ENCODE peak calls at places on chromosomes 12 and 14, in seven cellular contexts. One of them, this sample, is unnamed.

GRCh38 chr14:56902413-56902812 is 92.1 kb upstream of the OTX2 start:
- DNase-seq in nephron progenitor cell: no peak
- DNase-seq in T-helper 1 cell: no peak
- DNase-seq in ELR: no peak
- DNase-seq in activated CD4-positive, alpha-beta T cell treated with anti-CD3 and anti-CD28 coated beads, Interleukin-2, amount 10 ng/mL, durations not matched to agents 7 days and 5 days: no peak
- DNase-seq in cerebellar cortex: no peak
- DNase-seq in GM20000: no peak
- DNase-seq in this sample: no peak

GRCh38 chr12:124497658-124498057 is 69.8 kb downstream of the NCOR2 start:
- DNase-seq in nephron progenitor cell: no peak
- DNase-seq in T-helper 1 cell: no peak
- DNase-seq in ELR: peak
- DNase-seq in activated CD4-positive, alpha-beta T cell treated with anti-CD3 and anti-CD28 coated beads, Interleukin-2, amount 10 ng/mL, durations not matched to agents 7 days and 5 days: no peak
- DNase-seq in cerebellar cortex: no peak
- DNase-seq in GM20000: peak
- DNase-seq in this sample: no peak

GRCh38 chr14:42421377-42422078 is 814.9 kb downstream of the LRFN5 start:
- DNase-seq in nephron progenitor cell: no peak
- DNase-seq in T-helper 1 cell: no peak
- DNase-seq in ELR: peak
- DNase-seq in activated CD4-positive, alpha-beta T cell treated with anti-CD3 and anti-CD28 coated beads, Interleukin-2, amount 10 ng/mL, durations not matched to agents 7 days and 5 days: no peak
- DNase-seq in cerebellar cortex: no peak
- DNase-seq in GM20000: no peak
- DNase-seq in this sample: no peak

GRCh38 chr12:1918875-1919236 is 404 bp upstream of the CACNA2D4 start:
- DNase-seq in nephron progenitor cell: peak
- DNase-seq in T-helper 1 cell: no peak
- DNase-seq in ELR: no peak
- DNase-seq in activated CD4-positive, alpha-beta T cell treated with anti-CD3 and anti-CD28 coated beads, Interleukin-2, amount 10 ng/mL, durations not matched to agents 7 days and 5 days: no peak
- DNase-seq in cerebellar cortex: no peak
- DNase-seq in GM20000: no peak
- DNase-seq in this sample: no peak

GRCh38 chr12:12387521-12387920 is 30.6 kb downstream of the BORCS5 start:
- DNase-seq in nephron progenitor cell: no peak
- DNase-seq in T-helper 1 cell: no peak
- DNase-seq in ELR: peak
- DNase-seq in activated CD4-positive, alpha-beta T cell treated with anti-CD3 and anti-CD28 coated beads, Interleukin-2, amount 10 ng/mL, durations not matched to agents 7 days and 5 days: no peak
- DNase-seq in cerebellar cortex: no peak
- DNase-seq in GM20000: no peak
- DNase-seq in this sample: no peak

GRCh38 chr14:84825481-84825880 is 704.5 kb upstream of the FLRT2 start:
- DNase-seq in nephron progenitor cell: no peak
- DNase-seq in T-helper 1 cell: no peak
- DNase-seq in ELR: peak
- DNase-seq in activated CD4-positive, alpha-beta T cell treated with anti-CD3 and anti-CD28 coated beads, Interleukin-2, amount 10 ng/mL, durations not matched to agents 7 days and 5 days: no peak
- DNase-seq in cerebellar cortex: no peak
- DNase-seq in GM20000: no peak
- DNase-seq in this sample: no peak

GRCh38 chr12:29316772-29317171 is 64.2 kb downstream of the ERGIC2 start:
- DNase-seq in nephron progenitor cell: no peak
- DNase-seq in T-helper 1 cell: no peak
- DNase-seq in ELR: peak
- DNase-seq in activated CD4-positive, alpha-beta T cell treated with anti-CD3 and anti-CD28 coated beads, Interleukin-2, amount 10 ng/mL, durations not matched to agents 7 days and 5 days: no peak
- DNase-seq in cerebellar cortex: peak
- DNase-seq in GM20000: no peak
- DNase-seq in this sample: no peak

GRCh38 chr12:50057000-50057841 is at the start of gene ASIC1:
- DNase-seq in nephron progenitor cell: peak
- DNase-seq in T-helper 1 cell: peak
- DNase-seq in ELR: peak
- DNase-seq in activated CD4-positive, alpha-beta T cell treated with anti-CD3 and anti-CD28 coated beads, Interleukin-2, amount 10 ng/mL, durations not matched to agents 7 days and 5 days: peak
- DNase-seq in cerebellar cortex: peak
- DNase-seq in GM20000: peak
- DNase-seq in this sample: peak

GRCh38 chr14:77043177-77043983 is 14.9 kb upstream of the IRF2BPL start:
- DNase-seq in nephron progenitor cell: no peak
- DNase-seq in T-helper 1 cell: no peak
- DNase-seq in ELR: peak
- DNase-seq in activated CD4-positive, alpha-beta T cell treated with anti-CD3 and anti-CD28 coated beads, Interleukin-2, amount 10 ng/mL, durations not matched to agents 7 days and 5 days: no peak
- DNase-seq in cerebellar cortex: no peak
- DNase-seq in GM20000: no peak
- DNase-seq in this sample: peak

GRCh38 chr12:53995311-53996187 is 4.4 kb upstream of the HOXC9 start:
- DNase-seq in nephron progenitor cell: peak
- DNase-seq in T-helper 1 cell: no peak
- DNase-seq in ELR: no peak
- DNase-seq in activated CD4-positive, alpha-beta T cell treated with anti-CD3 and anti-CD28 coated beads, Interleukin-2, amount 10 ng/mL, durations not matched to agents 7 days and 5 days: no peak
- DNase-seq in cerebellar cortex: peak
- DNase-seq in GM20000: no peak
- DNase-seq in this sample: peak

GRCh38 chr12:52063986-52064649 is 5.7 kb upstream of the ATG101 start:
- DNase-seq in nephron progenitor cell: no peak
- DNase-seq in T-helper 1 cell: no peak
- DNase-seq in ELR: peak
- DNase-seq in activated CD4-positive, alpha-beta T cell treated with anti-CD3 and anti-CD28 coated beads, Interleukin-2, amount 10 ng/mL, durations not matched to agents 7 days and 5 days: no peak
- DNase-seq in cerebellar cortex: no peak
- DNase-seq in GM20000: no peak
- DNase-seq in this sample: no peak

GRCh38 chr14:105094193-105094907 is 29.1 kb upstream of the GPR132 start:
- DNase-seq in nephron progenitor cell: peak
- DNase-seq in T-helper 1 cell: no peak
- DNase-seq in ELR: no peak
- DNase-seq in activated CD4-positive, alpha-beta T cell treated with anti-CD3 and anti-CD28 coated beads, Interleukin-2, amount 10 ng/mL, durations not matched to agents 7 days and 5 days: no peak
- DNase-seq in cerebellar cortex: no peak
- DNase-seq in GM20000: no peak
- DNase-seq in this sample: no peak

GRCh38 chr14:65062096-65063075 is 39.9 kb downstream of the MAX start:
- DNase-seq in nephron progenitor cell: no peak
- DNase-seq in T-helper 1 cell: no peak
- DNase-seq in ELR: peak
- DNase-seq in activated CD4-positive, alpha-beta T cell treated with anti-CD3 and anti-CD28 coated beads, Interleukin-2, amount 10 ng/mL, durations not matched to agents 7 days and 5 days: no peak
- DNase-seq in cerebellar cortex: peak
- DNase-seq in GM20000: no peak
- DNase-seq in this sample: no peak

GRCh38 chr12:127496255-127496654 is 770.7 kb upstream of the TMEM132C start:
- DNase-seq in nephron progenitor cell: peak
- DNase-seq in T-helper 1 cell: no peak
- DNase-seq in ELR: no peak
- DNase-seq in activated CD4-positive, alpha-beta T cell treated with anti-CD3 and anti-CD28 coated beads, Interleukin-2, amount 10 ng/mL, durations not matched to agents 7 days and 5 days: no peak
- DNase-seq in cerebellar cortex: peak
- DNase-seq in GM20000: no peak
- DNase-seq in this sample: no peak

GRCh38 chr14:68977741-68978549 is 1.2 kb downstream of the ACTN1 start:
- DNase-seq in nephron progenitor cell: peak
- DNase-seq in T-helper 1 cell: peak
- DNase-seq in ELR: peak
- DNase-seq in activated CD4-positive, alpha-beta T cell treated with anti-CD3 and anti-CD28 coated beads, Interleukin-2, amount 10 ng/mL, durations not matched to agents 7 days and 5 days: peak
- DNase-seq in cerebellar cortex: no peak
- DNase-seq in GM20000: peak
- DNase-seq in this sample: peak

GRCh38 chr12:109575683-109576082 is 2.1 kb downstream of the MVK start:
- DNase-seq in nephron progenitor cell: no peak
- DNase-seq in T-helper 1 cell: no peak
- DNase-seq in ELR: no peak
- DNase-seq in activated CD4-positive, alpha-beta T cell treated with anti-CD3 and anti-CD28 coated beads, Interleukin-2, amount 10 ng/mL, durations not matched to agents 7 days and 5 days: no peak
- DNase-seq in cerebellar cortex: no peak
- DNase-seq in GM20000: no peak
- DNase-seq in this sample: no peak

GRCh38 chr14:95015046-95015445 is 142.3 kb downstream of the DICER1 start:
- DNase-seq in nephron progenitor cell: no peak
- DNase-seq in T-helper 1 cell: no peak
- DNase-seq in ELR: peak
- DNase-seq in activated CD4-positive, alpha-beta T cell treated with anti-CD3 and anti-CD28 coated beads, Interleukin-2, amount 10 ng/mL, durations not matched to agents 7 days and 5 days: no peak
- DNase-seq in cerebellar cortex: no peak
- DNase-seq in GM20000: no peak
- DNase-seq in this sample: no peak

GRCh38 chr14:101929946-101930345 is 34.4 kb upstream of the DYNC1H1 start:
- DNase-seq in nephron progenitor cell: no peak
- DNase-seq in T-helper 1 cell: no peak
- DNase-seq in ELR: no peak
- DNase-seq in activated CD4-positive, alpha-beta T cell treated with anti-CD3 and anti-CD28 coated beads, Interleukin-2, amount 10 ng/mL, durations not matched to agents 7 days and 5 days: no peak
- DNase-seq in cerebellar cortex: no peak
- DNase-seq in GM20000: no peak
- DNase-seq in this sample: no peak

GRCh38 chr14:56514663-56515371 is 64.8 kb upstream of the TMEM260 start:
- DNase-seq in nephron progenitor cell: no peak
- DNase-seq in T-helper 1 cell: no peak
- DNase-seq in ELR: peak
- DNase-seq in activated CD4-positive, alpha-beta T cell treated with anti-CD3 and anti-CD28 coated beads, Interleukin-2, amount 10 ng/mL, durations not matched to agents 7 days and 5 days: no peak
- DNase-seq in cerebellar cortex: no peak
- DNase-seq in GM20000: no peak
- DNase-seq in this sample: peak

GRCh38 chr12:112705037-112705632 is 86.4 kb upstream of the RPH3A start:
- DNase-seq in nephron progenitor cell: no peak
- DNase-seq in T-helper 1 cell: no peak
- DNase-seq in ELR: peak
- DNase-seq in activated CD4-positive, alpha-beta T cell treated with anti-CD3 and anti-CD28 coated beads, Interleukin-2, amount 10 ng/mL, durations not matched to agents 7 days and 5 days: no peak
- DNase-seq in cerebellar cortex: peak
- DNase-seq in GM20000: no peak
- DNase-seq in this sample: no peak

GRCh38 chr14:94748667-94749347 is 21.1 kb downstream of the GSC start:
- DNase-seq in nephron progenitor cell: peak
- DNase-seq in T-helper 1 cell: no peak
- DNase-seq in ELR: peak
- DNase-seq in activated CD4-positive, alpha-beta T cell treated with anti-CD3 and anti-CD28 coated beads, Interleukin-2, amount 10 ng/mL, durations not matched to agents 7 days and 5 days: peak
- DNase-seq in cerebellar cortex: peak
- DNase-seq in GM20000: no peak
- DNase-seq in this sample: peak

GRCh38 chr12:22657538-22657937 is 32.6 kb downstream of the ETNK1 start:
- DNase-seq in nephron progenitor cell: no peak
- DNase-seq in T-helper 1 cell: no peak
- DNase-seq in ELR: peak
- DNase-seq in activated CD4-positive, alpha-beta T cell treated with anti-CD3 and anti-CD28 coated beads, Interleukin-2, amount 10 ng/mL, durations not matched to agents 7 days and 5 days: no peak
- DNase-seq in cerebellar cortex: no peak
- DNase-seq in GM20000: no peak
- DNase-seq in this sample: no peak

GRCh38 chr12:52004042-52004648 is 2.6 kb upstream of the TAMALIN start:
- DNase-seq in nephron progenitor cell: peak
- DNase-seq in T-helper 1 cell: no peak
- DNase-seq in ELR: peak
- DNase-seq in activated CD4-positive, alpha-beta T cell treated with anti-CD3 and anti-CD28 coated beads, Interleukin-2, amount 10 ng/mL, durations not matched to agents 7 days and 5 days: no peak
- DNase-seq in cerebellar cortex: peak
- DNase-seq in GM20000: no peak
- DNase-seq in this sample: peak

GRCh38 chr14:71658261-71658860 is 273.9 kb upstream of the RGS6 start:
- DNase-seq in nephron progenitor cell: no peak
- DNase-seq in T-helper 1 cell: no peak
- DNase-seq in ELR: peak
- DNase-seq in activated CD4-positive, alpha-beta T cell treated with anti-CD3 and anti-CD28 coated beads, Interleukin-2, amount 10 ng/mL, durations not matched to agents 7 days and 5 days: no peak
- DNase-seq in cerebellar cortex: peak
- DNase-seq in GM20000: no peak
- DNase-seq in this sample: no peak

GRCh38 chr14:38211258-38211735 is 3.6 kb downstream of the SSTR1 start:
- DNase-seq in nephron progenitor cell: peak
- DNase-seq in T-helper 1 cell: no peak
- DNase-seq in ELR: peak
- DNase-seq in activated CD4-positive, alpha-beta T cell treated with anti-CD3 and anti-CD28 coated beads, Interleukin-2, amount 10 ng/mL, durations not matched to agents 7 days and 5 days: no peak
- DNase-seq in cerebellar cortex: no peak
- DNase-seq in GM20000: no peak
- DNase-seq in this sample: no peak

GRCh38 chr14:52111583-52111982 is 42.7 kb upstream of the NID2 start:
- DNase-seq in nephron progenitor cell: no peak
- DNase-seq in T-helper 1 cell: no peak
- DNase-seq in ELR: peak
- DNase-seq in activated CD4-positive, alpha-beta T cell treated with anti-CD3 and anti-CD28 coated beads, Interleukin-2, amount 10 ng/mL, durations not matched to agents 7 days and 5 days: no peak
- DNase-seq in cerebellar cortex: no peak
- DNase-seq in GM20000: no peak
- DNase-seq in this sample: no peak

GRCh38 chr14:64707661-64708060 is 3.4 kb downstream of the PLEKHG3 start:
- DNase-seq in nephron progenitor cell: no peak
- DNase-seq in T-helper 1 cell: no peak
- DNase-seq in ELR: peak
- DNase-seq in activated CD4-positive, alpha-beta T cell treated with anti-CD3 and anti-CD28 coated beads, Interleukin-2, amount 10 ng/mL, durations not matched to agents 7 days and 5 days: no peak
- DNase-seq in cerebellar cortex: no peak
- DNase-seq in GM20000: no peak
- DNase-seq in this sample: no peak

GRCh38 chr14:42569227-42569626 is 962.6 kb downstream of the LRFN5 start:
- DNase-seq in nephron progenitor cell: no peak
- DNase-seq in T-helper 1 cell: no peak
- DNase-seq in ELR: no peak
- DNase-seq in activated CD4-positive, alpha-beta T cell treated with anti-CD3 and anti-CD28 coated beads, Interleukin-2, amount 10 ng/mL, durations not matched to agents 7 days and 5 days: no peak
- DNase-seq in cerebellar cortex: no peak
- DNase-seq in GM20000: no peak
- DNase-seq in this sample: no peak

GRCh38 chr12:131869871-131870418 is 24.5 kb upstream of the ULK1 start:
- DNase-seq in nephron progenitor cell: no peak
- DNase-seq in T-helper 1 cell: no peak
- DNase-seq in ELR: peak
- DNase-seq in activated CD4-positive, alpha-beta T cell treated with anti-CD3 and anti-CD28 coated beads, Interleukin-2, amount 10 ng/mL, durations not matched to agents 7 days and 5 days: no peak
- DNase-seq in cerebellar cortex: no peak
- DNase-seq in GM20000: no peak
- DNase-seq in this sample: no peak

This sample was measured in activated CD8-positive, alpha-beta T cell treated with anti-CD3 and anti-CD28 coated beads for 36 hours.